ENCODE peak calls at places on chromosomes 2 and 18, in seven cellular contexts. One of them, this sample, is unnamed.

GRCh38 chr2:161427413-161428239 is 11.5 kb downstream of the TBR1 start:
- DNase-seq in AML-193: no peak
- DNase-seq in stimulated activated CD8-positive, alpha-beta memory T cell treated with anti-CD3 and anti-CD28 coated beads, Interleukin-2, amount 100 ng/mL, for 1 hour: no peak
- DNase-seq in fibroblast of the aortic adventitia: no peak
- DNase-seq in HuH-7.5: no peak
- DNase-seq in ELR: no peak
- DNase-seq in activated CD4-positive, alpha-beta T cell treated with anti-CD3 and anti-CD28 coated beads, Interleukin-2, amount 50 U/mL, for 48 hours: peak
- DNase-seq in this sample: no peak

GRCh38 chr2:26576565-26577441 is 64.4 kb downstream of the CIB4 start:
- DNase-seq in AML-193: no peak
- DNase-seq in stimulated activated CD8-positive, alpha-beta memory T cell treated with anti-CD3 and anti-CD28 coated beads, Interleukin-2, amount 100 ng/mL, for 1 hour: no peak
- DNase-seq in fibroblast of the aortic adventitia: no peak
- DNase-seq in HuH-7.5: no peak
- DNase-seq in ELR: no peak
- DNase-seq in activated CD4-positive, alpha-beta T cell treated with anti-CD3 and anti-CD28 coated beads, Interleukin-2, amount 50 U/mL, for 48 hours: no peak
- DNase-seq in this sample: no peak

GRCh38 chr2:86788172-86788571 is 2.5 kb downstream of the CD8A start:
- DNase-seq in AML-193: no peak
- DNase-seq in stimulated activated CD8-positive, alpha-beta memory T cell treated with anti-CD3 and anti-CD28 coated beads, Interleukin-2, amount 100 ng/mL, for 1 hour: no peak
- DNase-seq in fibroblast of the aortic adventitia: peak
- DNase-seq in HuH-7.5: no peak
- DNase-seq in ELR: no peak
- DNase-seq in activated CD4-positive, alpha-beta T cell treated with anti-CD3 and anti-CD28 coated beads, Interleukin-2, amount 50 U/mL, for 48 hours: no peak
- DNase-seq in this sample: no peak

GRCh38 chr2:233387667-233388528 is 33.6 kb downstream of the DGKD start:
- DNase-seq in AML-193: no peak
- DNase-seq in stimulated activated CD8-positive, alpha-beta memory T cell treated with anti-CD3 and anti-CD28 coated beads, Interleukin-2, amount 100 ng/mL, for 1 hour: no peak
- DNase-seq in fibroblast of the aortic adventitia: peak
- DNase-seq in HuH-7.5: no peak
- DNase-seq in ELR: no peak
- DNase-seq in activated CD4-positive, alpha-beta T cell treated with anti-CD3 and anti-CD28 coated beads, Interleukin-2, amount 50 U/mL, for 48 hours: no peak
- DNase-seq in this sample: peak

GRCh38 chr2:138115664-138116063 is 151.4 kb downstream of the HNMT start:
- DNase-seq in AML-193: no peak
- DNase-seq in stimulated activated CD8-positive, alpha-beta memory T cell treated with anti-CD3 and anti-CD28 coated beads, Interleukin-2, amount 100 ng/mL, for 1 hour: no peak
- DNase-seq in fibroblast of the aortic adventitia: peak
- DNase-seq in HuH-7.5: no peak
- DNase-seq in ELR: no peak
- DNase-seq in activated CD4-positive, alpha-beta T cell treated with anti-CD3 and anti-CD28 coated beads, Interleukin-2, amount 50 U/mL, for 48 hours: no peak
- DNase-seq in this sample: peak

GRCh38 chr2:26704441-26704977 is 12.0 kb downstream of the KCNK3 start:
- DNase-seq in AML-193: no peak
- DNase-seq in stimulated activated CD8-positive, alpha-beta memory T cell treated with anti-CD3 and anti-CD28 coated beads, Interleukin-2, amount 100 ng/mL, for 1 hour: no peak
- DNase-seq in fibroblast of the aortic adventitia: peak
- DNase-seq in HuH-7.5: no peak
- DNase-seq in ELR: peak
- DNase-seq in activated CD4-positive, alpha-beta T cell treated with anti-CD3 and anti-CD28 coated beads, Interleukin-2, amount 50 U/mL, for 48 hours: no peak
- DNase-seq in this sample: peak

GRCh38 chr2:229344151-229344551 is 73.1 kb upstream of the PID1 start:
- DNase-seq in AML-193: no peak
- DNase-seq in stimulated activated CD8-positive, alpha-beta memory T cell treated with anti-CD3 and anti-CD28 coated beads, Interleukin-2, amount 100 ng/mL, for 1 hour: no peak
- DNase-seq in fibroblast of the aortic adventitia: peak
- DNase-seq in HuH-7.5: no peak
- DNase-seq in ELR: peak
- DNase-seq in activated CD4-positive, alpha-beta T cell treated with anti-CD3 and anti-CD28 coated beads, Interleukin-2, amount 50 U/mL, for 48 hours: no peak
- DNase-seq in this sample: peak

GRCh38 chr18:29184654-29185053 is 1007.7 kb upstream of the CDH2 start:
- DNase-seq in AML-193: no peak
- DNase-seq in stimulated activated CD8-positive, alpha-beta memory T cell treated with anti-CD3 and anti-CD28 coated beads, Interleukin-2, amount 100 ng/mL, for 1 hour: no peak
- DNase-seq in fibroblast of the aortic adventitia: no peak
- DNase-seq in HuH-7.5: no peak
- DNase-seq in ELR: peak
- DNase-seq in activated CD4-positive, alpha-beta T cell treated with anti-CD3 and anti-CD28 coated beads, Interleukin-2, amount 50 U/mL, for 48 hours: no peak
- DNase-seq in this sample: peak

GRCh38 chr2:239930871-239931771 is 94.0 kb downstream of the NDUFA10 start:
- DNase-seq in AML-193: no peak
- DNase-seq in stimulated activated CD8-positive, alpha-beta memory T cell treated with anti-CD3 and anti-CD28 coated beads, Interleukin-2, amount 100 ng/mL, for 1 hour: no peak
- DNase-seq in fibroblast of the aortic adventitia: no peak
- DNase-seq in HuH-7.5: no peak
- DNase-seq in ELR: no peak
- DNase-seq in activated CD4-positive, alpha-beta T cell treated with anti-CD3 and anti-CD28 coated beads, Interleukin-2, amount 50 U/mL, for 48 hours: no peak
- DNase-seq in this sample: no peak

GRCh38 chr18:13236411-13236810 is 17.9 kb downstream of the LDLRAD4 start:
- DNase-seq in AML-193: no peak
- DNase-seq in stimulated activated CD8-positive, alpha-beta memory T cell treated with anti-CD3 and anti-CD28 coated beads, Interleukin-2, amount 100 ng/mL, for 1 hour: no peak
- DNase-seq in fibroblast of the aortic adventitia: no peak
- DNase-seq in HuH-7.5: no peak
- DNase-seq in ELR: no peak
- DNase-seq in activated CD4-positive, alpha-beta T cell treated with anti-CD3 and anti-CD28 coated beads, Interleukin-2, amount 50 U/mL, for 48 hours: no peak
- DNase-seq in this sample: no peak

GRCh38 chr18:331231-331771 is 63.5 kb upstream of the THOC1 start:
- DNase-seq in AML-193: no peak
- DNase-seq in stimulated activated CD8-positive, alpha-beta memory T cell treated with anti-CD3 and anti-CD28 coated beads, Interleukin-2, amount 100 ng/mL, for 1 hour: no peak
- DNase-seq in fibroblast of the aortic adventitia: peak
- DNase-seq in HuH-7.5: no peak
- DNase-seq in ELR: no peak
- DNase-seq in activated CD4-positive, alpha-beta T cell treated with anti-CD3 and anti-CD28 coated beads, Interleukin-2, amount 50 U/mL, for 48 hours: no peak
- DNase-seq in this sample: peak

This sample was measured in choroid plexus epithelial cell.